ENCODE peak calls at places on chromosomes 7 and 10, in five cellular contexts. One of them, this sample, is unnamed.

GRCh38 chr10:96292971-96293909 is 11.0 kb upstream of the DNTT start:
- DNase-seq in cardiac muscle cell: peak
- DNase-seq in dorsolateral prefrontal cortex: no peak
- DNase-seq in fibroblast of pulmonary artery: peak
- DNase-seq in fibroblast of lung: peak
- DNase-seq in this sample: peak

GRCh38 chr10:92822060-92822634 is 26.2 kb upstream of the EXOC6 start:
- DNase-seq in fibroblast of pulmonary artery: peak
- DNase-seq in cardiac muscle cell: no peak
- DNase-seq in fibroblast of lung: peak
- DNase-seq in dorsolateral prefrontal cortex: no peak
- DNase-seq in this sample: peak

GRCh38 chr10:10891437-10891836 is 126.2 kb upstream of the CELF2 start:
- DNase-seq in dorsolateral prefrontal cortex: no peak
- DNase-seq in cardiac muscle cell: peak
- DNase-seq in fibroblast of pulmonary artery: peak
- DNase-seq in fibroblast of lung: peak
- DNase-seq in this sample: peak

GRCh38 chr10:132592790-132593788 is 55.5 kb downstream of the INPP5A start:
- DNase-seq in fibroblast of lung: no peak
- DNase-seq in dorsolateral prefrontal cortex: no peak
- DNase-seq in cardiac muscle cell: no peak
- DNase-seq in fibroblast of pulmonary artery: no peak
- DNase-seq in this sample: no peak

GRCh38 chr7:147509052-147509480 is 1081.5 kb upstream of the C7orf33 start:
- DNase-seq in fibroblast of pulmonary artery: peak
- DNase-seq in cardiac muscle cell: no peak
- DNase-seq in fibroblast of lung: peak
- DNase-seq in dorsolateral prefrontal cortex: no peak
- DNase-seq in this sample: no peak

GRCh38 chr10:111281516-111281915 is 204.7 kb downstream of the ADRA2A start:
- DNase-seq in fibroblast of pulmonary artery: no peak
- DNase-seq in dorsolateral prefrontal cortex: no peak
- DNase-seq in fibroblast of lung: no peak
- DNase-seq in cardiac muscle cell: peak
- DNase-seq in this sample: peak

GRCh38 chr10:95445223-95445836 is 115.8 kb downstream of the SORBS1 start:
- DNase-seq in fibroblast of lung: peak
- DNase-seq in fibroblast of pulmonary artery: peak
- DNase-seq in cardiac muscle cell: no peak
- DNase-seq in dorsolateral prefrontal cortex: no peak
- DNase-seq in this sample: peak

GRCh38 chr7:3592438-3593134 is 291.5 kb downstream of the SDK1 start:
- DNase-seq in dorsolateral prefrontal cortex: no peak
- DNase-seq in fibroblast of lung: peak
- DNase-seq in cardiac muscle cell: no peak
- DNase-seq in fibroblast of pulmonary artery: no peak
- DNase-seq in this sample: peak

GRCh38 chr10:6356280-6356793 is 153.6 kb downstream of the PFKFB3 start:
- DNase-seq in fibroblast of pulmonary artery: no peak
- DNase-seq in cardiac muscle cell: no peak
- DNase-seq in dorsolateral prefrontal cortex: no peak
- DNase-seq in fibroblast of lung: no peak
- DNase-seq in this sample: no peak

GRCh38 chr10:69474688-69475432 is 23.6 kb downstream of the TSPAN15 start:
- DNase-seq in dorsolateral prefrontal cortex: no peak
- DNase-seq in fibroblast of pulmonary artery: peak
- DNase-seq in fibroblast of lung: peak
- DNase-seq in cardiac muscle cell: no peak
- DNase-seq in this sample: peak

GRCh38 chr7:69759373-69759772 is 161.1 kb downstream of the AUTS2 start:
- DNase-seq in cardiac muscle cell: no peak
- DNase-seq in dorsolateral prefrontal cortex: no peak
- DNase-seq in fibroblast of pulmonary artery: no peak
- DNase-seq in fibroblast of lung: no peak
- DNase-seq in this sample: no peak

GRCh38 chr10:106925187-106925586 is 239.3 kb downstream of the SORCS1 start:
- DNase-seq in fibroblast of lung: no peak
- DNase-seq in dorsolateral prefrontal cortex: no peak
- DNase-seq in fibroblast of pulmonary artery: no peak
- DNase-seq in cardiac muscle cell: peak
- DNase-seq in this sample: no peak

GRCh38 chr7:140698477-140698876 is 2.0 kb downstream of the NDUFB2 start:
- DNase-seq in fibroblast of pulmonary artery: no peak
- DNase-seq in fibroblast of lung: no peak
- DNase-seq in dorsolateral prefrontal cortex: no peak
- DNase-seq in cardiac muscle cell: no peak
- DNase-seq in this sample: no peak

GRCh38 chr10:118405933-118406332 is 63.8 kb upstream of the FAM204A start:
- DNase-seq in dorsolateral prefrontal cortex: no peak
- DNase-seq in fibroblast of lung: no peak
- DNase-seq in cardiac muscle cell: peak
- DNase-seq in fibroblast of pulmonary artery: no peak
- DNase-seq in this sample: no peak

GRCh38 chr7:92631830-92632487 is 41.8 kb upstream of the FAM133B start:
- DNase-seq in cardiac muscle cell: no peak
- DNase-seq in fibroblast of pulmonary artery: no peak
- DNase-seq in dorsolateral prefrontal cortex: no peak
- DNase-seq in fibroblast of lung: no peak
- DNase-seq in this sample: no peak

GRCh38 chr7:107103369-107103768 is 58.9 kb downstream of the PRKAR2B start:
- DNase-seq in dorsolateral prefrontal cortex: no peak
- DNase-seq in fibroblast of pulmonary artery: peak
- DNase-seq in fibroblast of lung: no peak
- DNase-seq in cardiac muscle cell: no peak
- DNase-seq in this sample: no peak

GRCh38 chr10:43689955-43690771 is 41.5 kb upstream of the ZNF32 start:
- DNase-seq in fibroblast of pulmonary artery: peak
- DNase-seq in fibroblast of lung: peak
- DNase-seq in dorsolateral prefrontal cortex: peak
- DNase-seq in cardiac muscle cell: peak
- DNase-seq in this sample: peak

GRCh38 chr7:67593807-67594206 is 597.2 kb downstream of the TYW1 start:
- DNase-seq in fibroblast of lung: no peak
- DNase-seq in fibroblast of pulmonary artery: no peak
- DNase-seq in cardiac muscle cell: no peak
- DNase-seq in dorsolateral prefrontal cortex: no peak
- DNase-seq in this sample: no peak

GRCh38 chr7:99244942-99245341 is 27.7 kb upstream of the MYH16 start:
- DNase-seq in fibroblast of pulmonary artery: no peak
- DNase-seq in dorsolateral prefrontal cortex: no peak
- DNase-seq in fibroblast of lung: no peak
- DNase-seq in cardiac muscle cell: no peak
- DNase-seq in this sample: no peak

GRCh38 chr10:97023401-97024180 is 162.2 kb downstream of the SLIT1 start:
- DNase-seq in fibroblast of pulmonary artery: peak
- DNase-seq in fibroblast of lung: peak
- DNase-seq in cardiac muscle cell: no peak
- DNase-seq in dorsolateral prefrontal cortex: no peak
- DNase-seq in this sample: no peak

GRCh38 chr10:74097776-74098175 is 52.9 kb downstream of the AP3M1 start:
- DNase-seq in fibroblast of lung: no peak
- DNase-seq in fibroblast of pulmonary artery: no peak
- DNase-seq in cardiac muscle cell: no peak
- DNase-seq in dorsolateral prefrontal cortex: no peak
- DNase-seq in this sample: no peak

GRCh38 chr10:77230194-77230593 is 407.4 kb downstream of the KCNMA1 start:
- DNase-seq in cardiac muscle cell: no peak
- DNase-seq in dorsolateral prefrontal cortex: no peak
- DNase-seq in fibroblast of lung: peak
- DNase-seq in fibroblast of pulmonary artery: peak
- DNase-seq in this sample: no peak

GRCh38 chr10:7956508-7956907 is 98.0 kb upstream of the GATA3 start:
- DNase-seq in fibroblast of lung: peak
- DNase-seq in fibroblast of pulmonary artery: peak
- DNase-seq in cardiac muscle cell: no peak
- DNase-seq in dorsolateral prefrontal cortex: no peak
- DNase-seq in this sample: no peak

GRCh38 chr10:104337527-104337984 is 709 bp downstream of the ITPRIP start:
- DNase-seq in cardiac muscle cell: no peak
- DNase-seq in fibroblast of pulmonary artery: peak
- DNase-seq in fibroblast of lung: no peak
- DNase-seq in dorsolateral prefrontal cortex: no peak
- DNase-seq in this sample: no peak

GRCh38 chr10:30510932-30511700 is 77.1 kb downstream of the MAP3K8 start:
- DNase-seq in cardiac muscle cell: no peak
- DNase-seq in dorsolateral prefrontal cortex: no peak
- DNase-seq in fibroblast of pulmonary artery: peak
- DNase-seq in fibroblast of lung: no peak
- DNase-seq in this sample: no peak

GRCh38 chr10:30509508-30509907 is 75.5 kb downstream of the MAP3K8 start:
- DNase-seq in fibroblast of lung: no peak
- DNase-seq in fibroblast of pulmonary artery: peak
- DNase-seq in cardiac muscle cell: no peak
- DNase-seq in dorsolateral prefrontal cortex: no peak
- DNase-seq in this sample: no peak

GRCh38 chr10:30505543-30506298 is 71.7 kb downstream of the MAP3K8 start:
- DNase-seq in cardiac muscle cell: no peak
- DNase-seq in fibroblast of lung: no peak
- DNase-seq in fibroblast of pulmonary artery: no peak
- DNase-seq in dorsolateral prefrontal cortex: no peak
- DNase-seq in this sample: no peak

DNA sequence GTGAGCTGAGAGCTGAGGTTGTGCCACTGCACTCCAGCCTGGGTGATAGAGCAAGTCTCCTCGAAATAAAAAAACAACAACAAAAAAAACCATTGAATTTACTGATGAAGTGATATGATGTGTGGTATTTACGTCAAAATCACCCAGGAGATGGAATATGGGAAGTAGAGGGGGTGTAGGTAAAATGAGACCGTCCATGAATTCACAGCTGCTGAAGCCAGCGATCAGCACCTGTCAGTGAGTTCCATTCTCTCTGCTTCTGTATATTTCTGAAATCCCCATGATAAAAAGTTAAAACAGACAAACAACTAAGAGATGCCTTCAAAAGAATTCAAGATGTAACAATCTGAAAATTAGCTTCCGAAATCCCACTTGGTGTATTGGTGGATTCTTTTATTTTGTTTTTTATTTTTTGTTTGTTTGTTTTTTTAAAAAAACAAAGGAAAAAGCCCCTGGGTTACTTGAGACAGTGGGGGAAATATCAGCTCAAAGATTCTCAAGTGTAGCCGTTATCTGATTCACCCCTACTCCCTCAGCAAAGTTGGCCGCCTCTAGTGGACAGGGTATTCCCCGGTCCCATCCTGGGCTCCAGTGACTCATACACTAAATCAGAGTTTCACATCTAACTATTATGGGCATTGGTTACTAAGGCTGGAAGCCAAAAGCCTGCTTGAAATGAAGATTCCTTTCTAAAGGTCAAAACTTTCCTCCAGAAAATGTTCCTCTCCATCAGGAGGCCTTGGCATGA is 76.4 kb downstream of the MAP3K8 start:
- DNase-seq in fibroblast of lung: peak
- DNase-seq in dorsolateral prefrontal cortex: no peak
- DNase-seq in fibroblast of pulmonary artery: peak
- DNase-seq in cardiac muscle cell: no peak
- DNase-seq in this sample: peak
- TF ChIP-seq CTCF in fibroblast of lung: peak
- TF ChIP-seq CTCF in dorsolateral prefrontal cortex: no peak
- TF ChIP-seq CTCF in fibroblast of pulmonary artery: peak
- TF ChIP-seq CTCF in cardiac muscle cell: peak
- TF ChIP-seq CTCF in this sample: peak

GRCh38 chr7:129529643-129530042 is 27.3 kb downstream of the SMKR1 start:
- DNase-seq in fibroblast of pulmonary artery: no peak
- DNase-seq in cardiac muscle cell: no peak
- DNase-seq in dorsolateral prefrontal cortex: no peak
- DNase-seq in fibroblast of lung: no peak
- DNase-seq in this sample: no peak
- TF ChIP-seq CTCF in fibroblast of pulmonary artery: no peak
- TF ChIP-seq CTCF in cardiac muscle cell: no peak
- TF ChIP-seq CTCF in dorsolateral prefrontal cortex: no peak
- TF ChIP-seq CTCF in fibroblast of lung: no peak
- TF ChIP-seq CTCF in this sample: no peak

GRCh38 chr7:156759579-156760202 is 119.1 kb downstream of the RNF32 start:
- DNase-seq in fibroblast of pulmonary artery: no peak
- DNase-seq in dorsolateral prefrontal cortex: no peak
- DNase-seq in cardiac muscle cell: no peak
- DNase-seq in fibroblast of lung: no peak
- DNase-seq in this sample: peak

GRCh38 chr7:156764766-156765165 is 124.2 kb downstream of the RNF32 start:
- DNase-seq in cardiac muscle cell: no peak
- DNase-seq in fibroblast of pulmonary artery: no peak
- DNase-seq in dorsolateral prefrontal cortex: no peak
- DNase-seq in fibroblast of lung: no peak
- DNase-seq in this sample: no peak

GRCh38 chr7:156765901-156766656 is 125.5 kb downstream of the RNF32 start:
- DNase-seq in fibroblast of pulmonary artery: no peak
- DNase-seq in dorsolateral prefrontal cortex: no peak
- DNase-seq in fibroblast of lung: no peak
- DNase-seq in cardiac muscle cell: no peak
- DNase-seq in this sample: no peak

GRCh38 chr7:156766666-156767065 is 126.1 kb downstream of the RNF32 start:
- DNase-seq in cardiac muscle cell: peak
- DNase-seq in dorsolateral prefrontal cortex: no peak
- DNase-seq in fibroblast of pulmonary artery: no peak
- DNase-seq in fibroblast of lung: no peak
- DNase-seq in this sample: no peak

DNA sequence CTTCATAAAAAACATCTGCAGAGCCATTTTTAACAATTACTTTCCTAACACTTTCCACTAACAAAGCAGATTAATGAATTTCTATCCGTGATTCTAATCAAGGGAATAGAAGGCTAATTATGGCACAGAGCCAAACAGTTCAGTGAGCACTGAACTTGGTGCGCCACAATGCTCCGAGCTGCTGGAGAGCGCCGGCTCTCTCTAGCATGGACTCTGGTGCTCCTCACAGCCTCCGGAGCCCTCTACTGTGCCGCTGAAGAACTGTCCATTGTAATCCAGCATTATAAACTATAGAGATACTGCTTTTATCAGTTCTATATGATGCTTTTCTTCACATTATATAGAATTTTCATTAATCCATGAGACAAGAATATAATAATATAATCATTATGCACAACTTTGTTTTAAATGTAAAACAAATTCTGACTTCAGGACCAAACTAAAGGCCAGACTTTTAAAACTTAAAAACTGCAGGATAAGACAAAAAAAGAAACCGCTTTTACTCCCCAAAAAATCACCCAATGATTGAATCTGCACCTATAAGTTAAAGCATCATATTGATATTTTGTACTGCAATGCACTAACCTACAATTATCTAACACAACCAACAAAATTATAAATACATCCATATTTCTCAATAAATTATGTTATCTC is 123.6 kb downstream of the RNF32 start:
- DNase-seq in dorsolateral prefrontal cortex: peak
- DNase-seq in fibroblast of pulmonary artery: peak
- DNase-seq in fibroblast of lung: peak
- DNase-seq in cardiac muscle cell: peak
- DNase-seq in this sample: peak
- TF ChIP-seq CTCF in dorsolateral prefrontal cortex: peak
- TF ChIP-seq CTCF in fibroblast of pulmonary artery: peak
- TF ChIP-seq CTCF in fibroblast of lung: peak
- TF ChIP-seq CTCF in cardiac muscle cell: peak
- TF ChIP-seq CTCF in this sample: peak

DNA sequence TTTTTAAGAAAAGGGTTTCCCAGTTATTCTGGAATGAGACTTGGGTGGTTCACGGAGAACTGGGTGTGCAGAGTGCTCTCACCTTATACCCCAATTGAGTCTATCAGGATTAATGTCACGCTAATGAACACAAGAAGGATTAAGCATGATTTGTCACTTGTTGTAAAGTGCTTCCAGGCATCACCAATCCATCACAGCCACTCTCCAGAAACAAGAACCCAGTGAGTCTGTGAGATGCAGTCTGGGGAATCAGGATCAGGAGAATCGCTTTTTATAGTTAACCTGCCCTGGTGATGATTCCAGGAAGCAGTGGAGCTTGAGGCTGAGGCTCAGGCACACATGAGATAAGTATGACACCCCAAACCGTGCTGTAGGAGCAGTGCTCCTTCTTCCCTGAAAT is 309.6 kb downstream of the RPS24 start:
- DNase-seq in fibroblast of lung: no peak
- DNase-seq in fibroblast of pulmonary artery: no peak
- DNase-seq in dorsolateral prefrontal cortex: no peak
- DNase-seq in cardiac muscle cell: no peak
- DNase-seq in this sample: no peak
- TF ChIP-seq CTCF in fibroblast of lung: no peak
- TF ChIP-seq CTCF in fibroblast of pulmonary artery: no peak
- TF ChIP-seq CTCF in dorsolateral prefrontal cortex: no peak
- TF ChIP-seq CTCF in cardiac muscle cell: no peak
- TF ChIP-seq CTCF in this sample: no peak

This sample was measured in hepatocyte.